ENCODE peak calls at places on chromosome 1, in four cellular contexts. One of them, this sample, is unnamed.

GRCh38 chr1:55311057-55311631 is 96.0 kb upstream of the USP24 start:
- DNase-seq in transverse colon: no peak
- DNase-seq in fibroblast of pulmonary artery: peak
- DNase-seq in astrocyte of the cerebellum: peak
- DNase-seq in this sample: no peak

GRCh38 chr1:27290586-27290985 is 31.4 kb upstream of the TMEM222 start:
- DNase-seq in transverse colon: no peak
- DNase-seq in fibroblast of pulmonary artery: no peak
- DNase-seq in astrocyte of the cerebellum: no peak
- DNase-seq in this sample: no peak

GRCh38 chr1:229470406-229471043 is 36.6 kb upstream of the ACTA1 start:
- DNase-seq in transverse colon: no peak
- DNase-seq in astrocyte of the cerebellum: no peak
- DNase-seq in fibroblast of pulmonary artery: no peak
- DNase-seq in this sample: no peak

GRCh38 chr1:78176448-78176847 is 130.7 kb downstream of the GIPC2 start:
- DNase-seq in transverse colon: peak
- DNase-seq in astrocyte of the cerebellum: peak
- DNase-seq in fibroblast of pulmonary artery: peak
- DNase-seq in this sample: peak

GRCh38 chr1:202163281-202164270 is 3.2 kb upstream of the PTPN7 start:
- DNase-seq in fibroblast of pulmonary artery: no peak
- DNase-seq in transverse colon: no peak
- DNase-seq in astrocyte of the cerebellum: no peak
- DNase-seq in this sample: no peak

GRCh38 chr1:40952744-40953315 is 26.7 kb upstream of the CTPS1 start:
- DNase-seq in fibroblast of pulmonary artery: no peak
- DNase-seq in astrocyte of the cerebellum: no peak
- DNase-seq in transverse colon: no peak
- DNase-seq in this sample: no peak

GRCh38 chr1:200473698-200474371 is 64.0 kb upstream of the ZNF281 start:
- DNase-seq in transverse colon: no peak
- DNase-seq in fibroblast of pulmonary artery: peak
- DNase-seq in astrocyte of the cerebellum: no peak
- DNase-seq in this sample: no peak

GRCh38 chr1:116997011-116997410 is 4.5 kb upstream of the CD101 start:
- DNase-seq in astrocyte of the cerebellum: no peak
- DNase-seq in fibroblast of pulmonary artery: peak
- DNase-seq in transverse colon: no peak
- DNase-seq in this sample: peak

This sample was measured in choroid plexus epithelial cell.